ENCODE peak calls at places on chromosome 2, in eight cellular contexts. V is fibroblast of lung, W is astrocyte of the spinal cord, M is lower lobe of right lung, T is foreskin fibroblast, P is astrocyte of the cerebellum, Y is heart left ventricle, X is stomach. A is an unnamed sample.

GRCh38 chr2:106339608-106340007 is 128.6 kb downstream of the RGPD3 start:
- DNase-seq in V (no peak), X (no peak), W (no peak), T (no peak), Y (no peak), M (no peak), P (no peak), A (no peak)

GRCh38 chr2:61536086-61536722 is 2.0 kb downstream of the XPO1 start:
- DNase-seq in X (no peak), W (peak), T (no peak), P (no peak), V (peak), Y (peak), M (no peak), A (no peak)

GRCh38 chr2:203811491-203812221 is 55.9 kb upstream of the CTLA4 start:
- DNase-seq in Y (peak), P (peak), M (peak), V (peak), X (peak), T (peak), W (peak), A (peak)

GRCh38 chr2:181307203-181307991 is 149.8 kb upstream of the ITGA4 start:
- DNase-seq in V (no peak), M (no peak), Y (no peak), X (no peak), P (no peak), W (no peak), T (no peak), A (no peak)

GRCh38 chr2:187338679-187339121 is 109.4 kb downstream of the CALCRL start:
- DNase-seq in Y (no peak), T (no peak), M (no peak), X (no peak), V (no peak), P (no peak), W (no peak), A (no peak)

GRCh38 chr2:233056961-233057605 is 3.1 kb upstream of the INPP5D start:
- DNase-seq in P (no peak), W (no peak), M (no peak), V (no peak), Y (no peak), X (peak), T (no peak), A (no peak)

GRCh38 chr2:232632904-232633412 is 446 bp upstream of the EFHD1 start:
- DNase-seq in M (no peak), W (peak), Y (peak), P (no peak), T (peak), X (no peak), V (peak), A (no peak)

GRCh38 chr2:232026941-232027340 is 65.4 kb downstream of the DIS3L2 start:
- DNase-seq in Y (no peak), X (no peak), M (no peak), T (no peak), P (no peak), V (no peak), W (no peak), A (no peak)

GRCh38 chr2:232008907-232009638 is 47.6 kb downstream of the DIS3L2 start:
- DNase-seq in M (no peak), Y (no peak), X (no peak), W (peak), V (peak), P (no peak), T (peak), A (no peak)

GRCh38 chr2:241038374-241039180 is 40.2 kb downstream of the SNED1 start:
- DNase-seq in V (no peak), Y (no peak), W (no peak), M (no peak), P (no peak), X (no peak), T (no peak), A (no peak)

GRCh38 chr2:221156335-221156734 is 415.8 kb downstream of the EPHA4 start:
- DNase-seq in T (no peak), W (no peak), M (no peak), X (no peak), V (no peak), P (no peak), Y (no peak), A (no peak)

GRCh38 chr2:17318013-17318412 is 200.2 kb downstream of the RAD51AP2 start:
- DNase-seq in M (no peak), W (no peak), T (no peak), X (no peak), Y (no peak), P (no peak), V (no peak), A (no peak)
- H3K4me3 ChIP-seq in M (no peak), W (no peak), T (no peak), X (no peak), Y (no peak), P (no peak), V (no peak), A (no peak)

GRCh38 chr2:80591233-80591632 is 286.7 kb upstream of the LRRTM1 start:
- DNase-seq in V (no peak), P (no peak), X (no peak), M (no peak), T (no peak), Y (no peak), W (no peak), A (no peak)

GRCh38 chr2:80589070-80589469 is 284.5 kb upstream of the LRRTM1 start:
- DNase-seq in V (no peak), M (no peak), P (no peak), X (no peak), T (no peak), Y (no peak), W (no peak), A (no peak)

GRCh38 chr2:80592106-80592505 is 287.6 kb upstream of the LRRTM1 start:
- DNase-seq in P (no peak), X (no peak), V (no peak), Y (no peak), M (no peak), T (no peak), W (no peak), A (no peak)
- TF ChIP-seq CTCF in P (no peak), X (no peak), V (no peak), Y (no peak), M (no peak), T (no peak), W (no peak), A (no peak)

GRCh38 chr2:86249176-86249842 is 50.1 kb downstream of the MRPL35 start:
- DNase-seq in M (no peak), W (peak), Y (no peak), T (peak), X (no peak), P (peak), V (peak), A (no peak)
- H3K4me3 ChIP-seq in M (no peak), W (no peak), Y (no peak), T (no peak), X (no peak), P (no peak), V (no peak), A (no peak)

DNA sequence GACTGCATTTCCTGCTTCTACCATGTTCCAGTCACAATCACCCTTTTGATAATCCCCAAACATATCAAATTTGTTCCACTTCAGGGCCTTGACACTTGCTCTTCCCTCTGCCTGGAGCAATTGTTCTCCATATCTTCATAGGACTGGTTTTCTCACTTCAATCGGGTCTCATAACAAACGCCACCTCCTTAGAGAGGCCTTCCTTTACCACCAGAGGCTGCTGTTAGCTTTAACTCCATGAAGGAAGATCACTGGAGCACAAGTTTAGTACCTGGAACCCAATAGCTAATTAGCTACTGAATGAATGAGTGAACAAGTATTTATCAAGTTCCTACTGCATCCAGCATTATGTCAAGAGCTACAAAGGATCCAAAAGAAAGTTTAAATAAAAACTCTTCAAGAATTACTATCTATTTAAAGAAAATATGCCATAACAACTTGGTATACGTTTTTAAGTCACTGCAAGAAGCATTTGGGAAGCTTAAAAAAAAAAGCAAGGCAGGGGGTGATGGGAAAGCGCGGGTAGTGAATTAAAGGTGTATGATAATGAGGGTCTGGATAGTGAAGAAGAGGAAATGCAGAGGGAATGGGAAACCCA is 58.8 kb downstream of the BAZ2B start:
- DNase-seq in Y (no peak), W (peak), V (peak), P (no peak), T (no peak), X (no peak), M (no peak), A (peak)
- TF ChIP-seq CTCF in Y (peak), W (peak), V (peak), P (peak), T (peak), X (peak), M (peak), A (peak)

DNA sequence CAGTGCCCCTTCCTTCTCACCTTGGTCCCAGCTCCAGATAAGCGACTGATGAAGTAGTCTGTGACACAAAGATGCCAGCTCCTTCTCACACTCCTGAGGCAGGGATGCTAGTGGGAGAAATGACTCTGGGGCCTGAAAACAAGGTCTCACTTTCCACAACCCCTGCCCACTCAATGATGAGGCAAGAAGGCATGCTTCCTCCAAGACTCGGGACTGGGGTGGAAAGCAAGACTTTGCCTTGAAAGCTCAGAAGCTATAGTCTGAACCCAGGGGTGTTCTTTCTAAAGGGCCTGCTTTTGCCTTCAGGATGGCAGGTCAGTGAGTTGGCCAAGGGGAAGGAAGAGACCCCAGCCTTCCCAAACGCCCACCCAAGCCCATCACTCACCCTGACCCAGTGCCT is 1.4 kb downstream of the CCDC142 start:
- DNase-seq in V (peak), P (no peak), X (no peak), T (no peak), M (no peak), W (no peak), Y (no peak), A (no peak)
- H3K4me3 ChIP-seq in V (peak), P (peak), X (peak), T (peak), M (peak), W (peak), Y (peak), A (peak)

A was measured in epithelial cell of proximal tubule.